ENCODE peak calls at places on chromosomes 2 and 18, in ten cellular contexts. V is lung, Y is GM10248, C is dorsolateral prefrontal cortex, J is Peyer's patch, H is HFFc6, B is transverse colon, F is left ventricle myocardium inferior, W is fibroblast of mammary gland, L is Panc1. I is an unnamed sample.

GRCh38 chr2:75315436-75315835 is 116.1 kb upstream of the TACR1 start:
- DNase-seq in V (no peak), Y (no peak), C (no peak), J (no peak), H (no peak), B (no peak), F (no peak), W (no peak), L (no peak), I (no peak)

GRCh38 chr2:65057391-65058052 is 1.3 kb downstream of the CEP68 start:
- DNase-seq in V (no peak), Y (peak), C (no peak), J (no peak), H (no peak), B (no peak), F (no peak), W (peak), L (no peak), I (no peak)

GRCh38 chr2:9306910-9307309 is 100.3 kb downstream of the ASAP2 start:
- DNase-seq in V (no peak), Y (no peak), C (no peak), J (no peak), H (no peak), B (no peak), F (no peak), W (no peak), L (no peak), I (no peak)

GRCh38 chr18:79250236-79250993 is 145.3 kb upstream of the NFATC1 start:
- DNase-seq in V (no peak), Y (no peak), C (no peak), J (no peak), H (no peak), B (no peak), F (no peak), W (no peak), L (no peak), I (no peak)

GRCh38 chr2:120447122-120447785 is 101.3 kb downstream of the INHBB start:
- DNase-seq in V (no peak), Y (no peak), C (no peak), J (no peak), H (no peak), B (no peak), F (no peak), W (no peak), L (no peak), I (no peak)

GRCh38 chr18:3984163-3984757 is 470.8 kb downstream of the DLGAP1 start:
- DNase-seq in V (no peak), Y (no peak), C (no peak), J (no peak), H (no peak), B (no peak), F (no peak), W (peak), L (no peak), I (no peak)

GRCh38 chr18:3511980-3512379 is 62.0 kb downstream of the TGIF1 start:
- DNase-seq in V (no peak), Y (no peak), C (no peak), J (no peak), H (peak), B (no peak), F (no peak), W (peak), L (no peak), I (no peak)

GRCh38 chr2:16167471-16168426 is 227.4 kb downstream of the MYCN start:
- DNase-seq in V (peak), Y (no peak), C (no peak), J (no peak), H (no peak), B (no peak), F (no peak), W (no peak), L (no peak), I (no peak)

GRCh38 chr2:13414907-13415306 is 698.2 kb downstream of the TRIB2 start:
- DNase-seq in V (no peak), Y (no peak), C (no peak), J (no peak), H (no peak), B (no peak), F (no peak), W (no peak), L (no peak), I (no peak)

DNA sequence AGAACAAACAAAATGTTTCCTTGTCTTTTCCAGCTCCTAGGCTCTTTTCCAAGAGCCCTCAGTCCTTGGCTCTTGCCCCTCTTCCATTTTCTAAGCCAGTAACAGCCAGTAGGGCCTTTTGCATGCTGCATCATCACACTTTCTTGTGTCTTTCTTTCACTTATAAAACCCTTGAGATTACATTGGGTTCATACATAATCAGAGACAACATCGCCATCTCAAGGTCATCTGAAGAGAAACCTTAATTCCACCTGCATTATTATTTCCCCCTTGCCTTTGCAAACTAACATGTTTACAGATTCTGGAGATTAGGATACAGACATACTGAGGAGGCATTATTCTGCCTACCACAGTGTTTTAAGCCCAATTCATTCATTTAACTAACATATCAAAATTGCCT is 697.3 kb downstream of the TRIB2 start:
- DNase-seq in V (no peak), Y (no peak), C (no peak), J (no peak), H (no peak), B (no peak), F (no peak), W (no peak), L (no peak), I (no peak)
- TF ChIP-seq CTCF in V (no peak), Y (no peak), C (no peak), J (no peak), H (no peak), B (no peak), F (no peak), W (no peak), L (no peak), I (no peak)

DNA sequence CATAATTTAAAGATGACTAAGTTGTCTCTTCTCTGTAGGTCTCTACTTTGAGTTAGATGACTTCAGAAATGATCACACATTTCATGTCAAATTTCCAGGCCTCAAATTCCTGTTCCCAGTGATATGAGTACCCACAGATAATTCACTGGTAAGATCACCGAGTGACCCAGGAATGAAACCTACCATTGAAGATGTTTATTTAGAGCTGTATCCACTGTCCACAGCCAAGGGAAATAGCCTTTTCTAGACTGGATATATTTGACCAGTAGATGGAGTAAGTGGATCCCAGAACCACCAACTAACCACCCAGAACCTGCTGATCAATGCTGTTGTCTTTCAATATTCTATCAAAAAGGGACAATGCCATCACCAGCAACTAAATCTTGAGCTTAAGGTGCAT is 238.8 kb downstream of the SLC8A1 start:
- DNase-seq in V (no peak), Y (no peak), C (no peak), J (no peak), H (peak), B (no peak), F (no peak), W (peak), L (no peak), I (no peak)
- TF ChIP-seq CTCF in V (no peak), Y (no peak), C (peak), J (no peak), H (peak), B (peak), F (peak), W (peak), L (peak), I (no peak)

GRCh38 chr2:19799881-19800780 is 101.7 kb downstream of the TTC32 start:
- DNase-seq in V (no peak), Y (no peak), C (no peak), J (no peak), H (no peak), B (no peak), F (no peak), W (peak), L (no peak), I (no peak)
- TF ChIP-seq CTCF in V (no peak), Y (no peak), C (no peak), J (no peak), H (no peak), B (no peak), F (no peak), W (no peak), L (no peak), I (no peak)

GRCh38 chr18:67846422-67847098 is 330.0 kb upstream of the DSEL start:
- DNase-seq in V (no peak), Y (no peak), C (no peak), J (no peak), H (no peak), B (no peak), F (no peak), W (no peak), L (no peak), I (no peak)

DNA sequence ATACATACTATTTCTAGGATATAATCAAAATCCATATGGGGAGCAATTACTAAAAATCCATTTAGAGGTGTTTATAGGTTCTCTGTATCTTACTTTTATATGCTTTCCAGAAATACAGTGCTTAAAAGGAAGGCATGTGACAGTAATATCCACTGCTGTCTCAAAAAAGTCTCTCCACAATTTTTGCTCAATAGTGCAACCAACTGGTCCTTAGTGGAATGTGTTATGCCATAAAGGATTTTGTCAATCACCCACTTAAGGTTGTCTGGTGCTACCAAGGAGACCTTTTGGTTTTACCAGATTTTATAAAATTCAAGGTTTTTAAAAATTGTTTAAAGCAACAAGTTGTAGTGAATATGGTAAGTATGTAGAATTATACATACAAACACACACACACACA is 328.5 kb upstream of the DSEL start:
- DNase-seq in V (no peak), Y (no peak), C (no peak), J (no peak), H (peak), B (no peak), F (no peak), W (peak), L (no peak), I (no peak)
- TF ChIP-seq CTCF in V (no peak), Y (no peak), C (no peak), J (no peak), H (peak), B (no peak), F (no peak), W (peak), L (no peak), I (no peak)

I was measured in omental fat pad.